ENCODE peak calls at places on chromosomes 13 and 19, in six cellular contexts. I, D, G, U, N and O are unnamed samples.

GRCh38 chr19:17052439-17052838 is 22.8 kb downstream of the HAUS8 start:
- DNase-seq in I (peak), D (peak), G (peak), U (peak), N (no peak), O (no peak)

GRCh38 chr19:12784871-12785430 is 6.3 kb upstream of the JUNB start:
- DNase-seq in I (peak), D (peak), G (no peak), U (no peak), N (no peak), O (no peak)

GRCh38 chr19:21604941-21605548 is 99.6 kb downstream of the ZNF429 start:
- DNase-seq in I (no peak), D (no peak), G (no peak), U (no peak), N (no peak), O (no peak)

GRCh38 chr13:49746111-49746510 is 46.4 kb downstream of the KPNA3 start:
- DNase-seq in I (no peak), D (peak), G (no peak), U (no peak), N (peak), O (no peak)

GRCh38 chr13:110067355-110068175 is 239.4 kb downstream of the COL4A1 start:
- DNase-seq in I (no peak), D (no peak), G (no peak), U (no peak), N (no peak), O (no peak)

GRCh38 chr13:59352600-59352999 is 811.1 kb downstream of the DIAPH3 start:
- DNase-seq in I (no peak), D (no peak), G (no peak), U (no peak), N (peak), O (no peak)

GRCh38 chr19:10259162-10259905 is 7.3 kb downstream of the MRPL4 start:
- DNase-seq in I (peak), D (peak), G (peak), U (peak), N (peak), O (no peak)

GRCh38 chr13:31045621-31046081 is 113.2 kb downstream of the TEX26 start:
- DNase-seq in I (peak), D (peak), G (no peak), U (peak), N (peak), O (peak)

GRCh38 chr19:48551437-48552302 is at the start of gene SULT2B1:
- DNase-seq in I (no peak), D (peak), G (no peak), U (no peak), N (no peak), O (no peak)

GRCh38 chr13:90201198-90201597 is 1146.3 kb upstream of the MIR17HG start:
- DNase-seq in I (no peak), D (no peak), G (no peak), U (no peak), N (no peak), O (no peak)

GRCh38 chr13:104253063-104253680 is 1187.0 kb upstream of the SLC10A2 start:
- DNase-seq in I (no peak), D (no peak), G (no peak), U (no peak), N (no peak), O (no peak)

DNA sequence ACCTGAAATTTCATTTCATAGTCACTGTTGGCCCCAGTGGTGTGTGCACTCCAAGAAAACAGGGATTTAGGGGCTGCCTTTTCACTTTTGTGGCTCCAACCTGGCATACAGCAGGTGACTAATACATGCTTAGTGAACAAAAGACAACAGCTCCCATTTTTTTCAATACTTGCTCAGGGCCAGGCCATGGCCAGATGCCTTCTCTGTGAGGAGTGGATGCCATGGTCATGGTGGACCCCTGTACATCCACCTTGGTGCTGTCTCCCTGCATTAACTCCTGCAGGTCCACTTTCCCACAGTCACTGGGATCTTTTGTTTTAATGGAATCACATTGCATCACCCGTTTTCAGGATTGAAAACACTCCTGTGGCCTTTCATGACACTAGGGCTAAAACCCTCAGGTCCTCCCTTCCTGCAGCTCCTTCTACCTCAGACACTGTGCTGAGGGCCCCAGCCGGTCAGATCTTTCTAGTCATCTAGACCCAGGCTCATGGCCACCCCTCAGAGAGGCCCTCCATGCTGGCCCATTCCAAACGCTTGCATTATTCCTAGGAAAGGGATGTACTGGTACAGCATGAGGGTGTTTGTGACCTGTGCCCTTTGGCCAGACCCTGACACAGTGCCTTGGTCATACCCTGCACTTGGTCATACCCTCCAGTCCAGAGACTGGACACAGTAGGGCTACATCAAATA is 1.2 kb upstream of the TMEM147 start:
- DNase-seq in I (no peak), D (no peak), G (no peak), U (no peak), N (no peak), O (no peak)
- TF ChIP-seq BHLHE40 in I (no peak), D (no peak), G (no peak), U (no peak), N (no peak), O (no peak)

DNA sequence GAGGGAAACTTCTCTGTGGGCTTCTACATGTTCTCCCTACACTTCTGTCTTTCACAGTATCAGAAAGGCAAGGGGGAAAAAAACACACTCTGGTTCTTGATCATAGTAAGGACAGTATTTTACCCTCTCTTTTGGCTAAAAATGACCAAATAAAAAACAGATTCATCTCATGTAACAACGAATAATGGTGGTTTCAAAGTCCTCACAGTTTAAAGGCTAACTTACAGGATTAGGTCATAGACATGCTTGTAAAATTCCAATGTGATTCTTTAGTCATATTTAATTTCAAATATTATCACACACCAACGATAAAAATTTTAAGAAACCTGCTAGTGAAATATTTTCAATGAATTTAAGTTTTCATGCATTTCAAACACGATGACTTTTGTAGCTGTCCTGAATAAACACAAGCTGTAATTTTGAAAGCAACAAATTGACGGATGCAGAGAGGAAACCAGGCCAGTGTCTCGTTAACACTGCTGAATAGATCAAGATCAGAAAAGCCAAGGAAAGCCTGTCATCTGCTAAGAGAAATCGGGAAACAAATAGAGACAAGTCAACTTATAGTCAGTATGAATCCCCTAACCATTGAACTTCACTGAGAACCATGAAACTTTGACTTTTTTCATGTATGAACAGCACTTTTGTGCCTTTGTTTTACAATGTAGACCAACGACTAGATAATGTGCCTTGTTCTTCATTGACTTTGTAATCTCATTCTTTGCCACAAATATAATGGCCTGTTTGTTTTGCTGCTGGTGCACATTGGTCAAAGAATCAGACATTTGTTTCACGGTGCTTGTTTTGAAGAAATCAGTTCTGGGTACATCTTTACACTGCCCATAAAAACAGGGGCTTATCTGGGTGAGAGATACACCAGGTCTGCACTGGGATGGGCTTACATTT is 22.0 kb downstream of the MBNL2 start:
- DNase-seq in I (no peak), D (no peak), G (no peak), U (no peak), N (peak), O (no peak)
- TF ChIP-seq BHLHE40 in I (no peak), D (no peak), G (no peak), U (no peak), N (no peak), O (no peak)

GRCh38 chr13:93144031-93144430 is 82.6 kb upstream of the GPC6 start:
- DNase-seq in I (no peak), D (no peak), G (no peak), U (no peak), N (no peak), O (no peak)

GRCh38 chr13:93145199-93145598 is 81.4 kb upstream of the GPC6 start:
- DNase-seq in I (no peak), D (no peak), G (no peak), U (no peak), N (no peak), O (no peak)

GRCh38 chr13:93147946-93148345 is 78.7 kb upstream of the GPC6 start:
- DNase-seq in I (no peak), D (no peak), G (no peak), U (no peak), N (no peak), O (no peak)

GRCh38 chr13:93147293-93147645 is 79.3 kb upstream of the GPC6 start:
- DNase-seq in I (no peak), D (no peak), G (no peak), U (no peak), N (no peak), O (no peak)

GRCh38 chr13:93146584-93147292 is 79.9 kb upstream of the GPC6 start:
- DNase-seq in I (peak), D (no peak), G (no peak), U (no peak), N (no peak), O (no peak)
- TF ChIP-seq BHLHE40 in I (peak), D (no peak), G (no peak), U (no peak), N (no peak), O (no peak)

GRCh38 chr13:103130681-103131210 is 64.5 kb upstream of the SLC10A2 start:
- DNase-seq in I (no peak), D (no peak), G (no peak), U (no peak), N (peak), O (peak)

GRCh38 chr13:103134271-103134670 is 68.1 kb upstream of the SLC10A2 start:
- DNase-seq in I (no peak), D (no peak), G (no peak), U (no peak), N (no peak), O (peak)

GRCh38 chr13:103133551-103133950 is 67.3 kb upstream of the SLC10A2 start:
- DNase-seq in I (no peak), D (no peak), G (no peak), U (no peak), N (no peak), O (no peak)
- TF ChIP-seq BHLHE40 in I (no peak), D (no peak), G (no peak), U (no peak), N (no peak), O (no peak)

GRCh38 chr13:43407023-43407581 is 379.7 kb downstream of the ENOX1 start:
- DNase-seq in I (no peak), D (no peak), G (no peak), U (no peak), N (no peak), O (no peak)

GRCh38 chr13:43397110-43397509 is 373.7 kb downstream of the DNAJC15 start:
- DNase-seq in I (peak), D (no peak), G (no peak), U (no peak), N (no peak), O (no peak)

GRCh38 chr13:43405457-43405856 is 381.3 kb downstream of the ENOX1 start:
- DNase-seq in I (peak), D (peak), G (no peak), U (no peak), N (no peak), O (no peak)

GRCh38 chr13:43401364-43401763 is 378.0 kb downstream of the DNAJC15 start:
- DNase-seq in I (no peak), D (no peak), G (no peak), U (no peak), N (no peak), O (no peak)
- TF ChIP-seq BHLHE40 in I (no peak), D (no peak), G (no peak), U (no peak), N (no peak), O (no peak)

DNA sequence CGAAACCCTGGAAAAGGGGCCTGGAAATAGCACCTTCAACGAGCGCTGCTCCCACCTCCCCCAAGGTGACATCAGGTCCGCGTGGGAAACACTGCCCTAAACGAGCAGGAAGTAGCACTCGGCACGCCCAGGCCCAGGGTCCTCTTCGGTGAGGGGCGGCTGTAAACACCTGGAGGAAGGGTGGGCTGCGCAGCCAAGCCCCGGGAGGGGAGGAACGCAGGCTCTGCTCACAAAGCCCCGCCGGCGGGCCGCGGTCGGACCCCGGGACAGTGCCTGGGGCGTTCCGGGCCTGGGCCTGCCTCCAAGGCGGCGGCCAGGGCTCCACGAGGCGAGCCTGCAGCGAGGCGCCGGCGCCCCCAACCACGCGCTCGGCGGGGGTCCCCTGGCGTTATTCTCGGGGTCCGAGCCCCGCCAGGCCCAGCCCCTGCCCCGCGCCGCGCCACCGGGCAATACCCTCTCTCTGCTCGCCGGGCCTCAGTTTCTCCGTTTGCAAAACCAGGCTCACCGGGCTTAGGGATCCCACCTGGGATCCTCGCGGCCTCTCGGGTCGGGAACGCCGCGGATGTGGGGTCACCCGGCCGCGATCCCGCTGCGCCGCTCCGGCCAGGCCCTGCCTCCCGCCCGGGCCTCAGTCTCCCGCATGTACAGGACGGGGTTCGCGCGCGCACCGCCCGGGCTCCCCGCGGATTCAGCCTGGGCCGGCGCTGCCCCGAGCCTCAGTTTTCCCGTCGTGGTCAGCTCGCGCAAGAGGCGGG is 630 bp downstream of the RNF126 start:
- DNase-seq in I (peak), D (peak), G (peak), U (peak), N (peak), O (no peak)
- TF ChIP-seq BHLHE40 in I (no peak), D (no peak), G (no peak), U (no peak), N (no peak), O (no peak)

GRCh38 chr13:76853481-76853880 is 32.7 kb downstream of the KCTD12 start:
- DNase-seq in I (no peak), D (no peak), G (no peak), U (no peak), N (no peak), O (no peak)

GRCh38 chr13:76854894-76855293 is 31.3 kb downstream of the KCTD12 start:
- DNase-seq in I (peak), D (no peak), G (no peak), U (no peak), N (no peak), O (no peak)

GRCh38 chr13:76852991-76853390 is 33.2 kb downstream of the KCTD12 start:
- DNase-seq in I (peak), D (no peak), G (no peak), U (no peak), N (no peak), O (no peak)

GRCh38 chr13:76854209-76854608 is 32.0 kb downstream of the KCTD12 start:
- DNase-seq in I (no peak), D (no peak), G (no peak), U (no peak), N (no peak), O (no peak)

DNA sequence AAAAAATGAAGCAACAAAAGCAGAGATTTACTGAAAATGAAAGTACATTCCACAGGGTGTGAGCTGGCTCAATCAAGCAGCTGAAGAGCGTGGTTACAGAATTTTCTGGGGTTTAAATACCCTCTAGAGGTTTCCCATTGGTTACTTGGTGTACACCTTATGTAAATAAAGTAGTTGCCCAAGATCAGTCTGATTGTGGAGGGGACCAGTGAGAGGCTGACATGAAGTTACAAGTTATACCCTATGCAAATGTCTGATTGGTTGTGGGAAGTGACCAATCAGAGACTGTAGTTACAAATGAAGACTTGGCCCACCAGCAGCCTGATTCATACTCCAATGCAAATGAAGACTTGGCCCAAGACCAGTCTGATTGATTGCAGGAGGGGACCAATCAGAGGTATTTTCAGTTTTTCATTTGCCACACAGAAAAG is 30.0 kb downstream of the KCTD12 start:
- DNase-seq in I (peak), D (no peak), G (no peak), U (no peak), N (no peak), O (no peak)
- TF ChIP-seq BHLHE40 in I (no peak), D (no peak), G (no peak), U (no peak), N (no peak), O (no peak)